ENCODE peak calls at places on chromosome 4, in five cellular contexts. H is HuH-7.5; C is left lung; I is CD8-positive, alpha-beta memory T cell; V is heart right ventricle. D is an unnamed sample.
A peak's percentile ranks its signal among the peaks of the same experiment; 100 is the strongest.

GRCh38 chr4:84647307-84647884 is 64.5 kb downstream of the CDS1 start:
- DNase-seq in C (no peak), V (no peak), I (no peak), H (no peak), D (no peak)

GRCh38 chr4:59126996-59127395 is 2016.8 kb upstream of the IGFBP7 start:
- DNase-seq in C (no peak), H (no peak), V (no peak), I (no peak), D (no peak)

GRCh38 chr4:17111959-17112659 is 213.7 kb upstream of the LDB2 start:
- DNase-seq in C (no peak), I (no peak), H (no peak), V (peak; percentile 13), D (no peak)

GRCh38 chr4:176939445-176939844 is 146.7 kb upstream of the VEGFC start:
- DNase-seq in H (no peak), C (no peak), V (no peak), I (no peak), D (no peak)

GRCh38 chr4:67288964-67289363 is 256.3 kb downstream of the CENPC start:
- DNase-seq in I (no peak), H (no peak), C (no peak), V (no peak), D (no peak)

GRCh38 chr4:73603307-73603710 is 16.9 kb downstream of the RASSF6 start:
- DNase-seq in C (no peak), I (no peak), H (peak; percentile 15), V (no peak), D (peak; percentile 51)

GRCh38 chr4:4801013-4801412 is 58.5 kb upstream of the MSX1 start:
- DNase-seq in H (no peak), I (no peak), C (no peak), V (no peak), D (no peak)

GRCh38 chr4:4859010-4859798 is at the start of gene MSX1:
- DNase-seq in C (peak; percentile 93), H (peak; percentile 98), I (no peak), V (peak; percentile 90), D (peak; percentile 82)

GRCh38 chr4:63620271-63620670 is 789.0 kb downstream of the TECRL start:
- DNase-seq in V (no peak), H (no peak), C (no peak), I (no peak), D (no peak)

GRCh38 chr4:140363558-140363957 is 9.9 kb upstream of the SCOC start:
- DNase-seq in I (no peak), C (no peak), H (no peak), V (no peak), D (no peak)

GRCh38 chr4:170030121-170030520 is 3.9 kb upstream of the MFAP3L start:
- DNase-seq in V (no peak), H (no peak), C (no peak), I (no peak), D (no peak)

GRCh38 chr4:120829113-120829831 is 93.3 kb downstream of the PRDM5 start:
- DNase-seq in C (no peak), I (no peak), H (no peak), V (no peak), D (no peak)

GRCh38 chr4:182978152-182978827 is 61.1 kb upstream of the DCTD start:
- DNase-seq in V (no peak), H (no peak), C (no peak), I (no peak), D (no peak)

GRCh38 chr4:1009647-1010521 is 1.5 kb upstream of the FGFRL1 start:
- DNase-seq in I (peak; percentile 65), V (peak; percentile 59), H (no peak), C (peak; percentile 93), D (peak; percentile 78)

GRCh38 chr4:46931981-46932380 is 22.9 kb upstream of the COX7B2 start:
- DNase-seq in I (no peak), C (no peak), H (no peak), V (peak; percentile 32), D (no peak)

GRCh38 chr4:784401-785331 is 41.3 kb downstream of the CPLX1 start:
- DNase-seq in H (no peak), V (no peak), C (peak; percentile 69), I (no peak), D (no peak)

GRCh38 chr4:107349266-107349665 is 313.2 kb upstream of the DKK2 start:
- DNase-seq in I (no peak), H (no peak), C (no peak), V (no peak), D (no peak)

GRCh38 chr4:3471098-3471760 is 8.1 kb downstream of the DOK7 start:
- DNase-seq in C (peak; percentile 68), H (no peak), I (no peak), V (no peak), D (no peak)

GRCh38 chr4:147361726-147362125 is 119.2 kb upstream of the EDNRA start:
- DNase-seq in V (peak; percentile 41), I (no peak), C (no peak), H (no peak), D (peak; percentile 70)

GRCh38 chr4:145773581-145774234 is 93.8 kb downstream of the C4orf51 start:
- DNase-seq in H (no peak), V (no peak), I (no peak), C (no peak), D (no peak)

GRCh38 chr4:7189475-7190277 is 2.7 kb upstream of the SORCS2 start:
- DNase-seq in V (no peak), I (no peak), H (no peak), C (no peak), D (peak; percentile 12)

GRCh38 chr4:120293341-120293740 is 226.7 kb upstream of the MAD2L1 start:
- DNase-seq in I (no peak), H (no peak), C (no peak), V (no peak), D (no peak)

GRCh38 chr4:150514709-150515108 is 67.2 kb upstream of the MAB21L2 start:
- DNase-seq in V (no peak), I (no peak), C (no peak), H (no peak), D (no peak)

GRCh38 chr4:86497980-86498379 is 96.1 kb upstream of the PTPN13 start:
- DNase-seq in C (no peak), H (no peak), V (peak; percentile 6), I (no peak), D (no peak)

GRCh38 chr4:159296061-159296460 is 193.2 kb downstream of the RAPGEF2 start:
- DNase-seq in H (no peak), I (no peak), V (no peak), C (no peak), D (no peak)

GRCh38 chr4:11232004-11232403 is 196.7 kb downstream of the HS3ST1 start:
- DNase-seq in C (no peak), H (no peak), I (no peak), V (no peak), D (no peak)

GRCh38 chr4:148017801-148018200 is 285.9 kb downstream of the ARHGAP10 start:
- DNase-seq in H (no peak), C (no peak), I (no peak), V (peak; percentile 29), D (no peak)

GRCh38 chr4:4387531-4388311 is 819 bp downstream of the NSG1 start:
- DNase-seq in V (no peak), C (no peak), H (no peak), I (peak; percentile 30), D (no peak)

GRCh38 chr4:5470318-5470889 is 238.0 kb downstream of the EVC2 start:
- DNase-seq in C (no peak), H (no peak), I (no peak), V (no peak), D (no peak)

GRCh38 chr4:70000713-70001112 is 4.9 kb downstream of the STATH start:
- DNase-seq in V (no peak), I (no peak), C (no peak), H (no peak), D (no peak)

GRCh38 chr4:101421393-101421792 is 74.1 kb upstream of the PPP3CA start:
- DNase-seq in C (no peak), H (no peak), I (no peak), V (no peak), D (no peak)